ENCODE peak calls at places on chromosomes 3 and 15, in ten cellular contexts. P, O, T, Y, Z, F, D, G, K and U are unnamed samples.

GRCh38 chr3:127019449-127019848 is 36.5 kb downstream of the PLXNA1 start:
- DNase-seq in T (peak; percentile 71), K (no peak), P (no peak), Y (no peak), G (peak; percentile 46), O (no peak), Z (no peak), F (no peak), D (no peak), U (no peak)

GRCh38 chr15:58307313-58307961 is 124.4 kb upstream of the LIPC start:
- DNase-seq in K (no peak), O (no peak), T (peak; percentile 80), P (no peak), G (no peak), D (peak; percentile 57), Y (no peak), F (peak; percentile 42), Z (no peak), U (peak; percentile 70)

GRCh38 chr3:123137001-123137400 is 64.7 kb upstream of the SEC22A start:
- DNase-seq in Z (no peak), G (peak; percentile 46), P (no peak), Y (no peak), D (no peak), K (no peak), F (no peak), T (no peak), O (no peak), U (no peak)

GRCh38 chr15:96002890-96003859 is 327.3 kb upstream of the NR2F2 start:
- DNase-seq in P (no peak), Z (no peak), F (no peak), D (no peak), Y (no peak), G (no peak), T (no peak), K (no peak), O (no peak), U (no peak)

GRCh38 chr15:76996526-76997401 is 1.8 kb downstream of the PSTPIP1 start:
- DNase-seq in Z (peak; percentile 62), P (no peak), O (no peak), F (no peak), D (no peak), K (peak; percentile 50), T (peak; percentile 41), G (no peak), Y (no peak), U (no peak)

GRCh38 chr3:170634663-170635096 is 48.8 kb upstream of the SLC7A14 start:
- DNase-seq in F (no peak), Y (no peak), K (no peak), O (no peak), T (no peak), G (no peak), Z (no peak), P (no peak), D (no peak), U (no peak)

GRCh38 chr3:37320276-37320675 is 145.9 kb upstream of the LRRFIP2 start:
- DNase-seq in G (no peak), Y (no peak), T (no peak), O (no peak), F (no peak), P (no peak), K (no peak), Z (no peak), D (no peak), U (no peak)

GRCh38 chr15:62059108-62059817 is 984 bp downstream of the VPS13C start:
- DNase-seq in F (no peak), G (no peak), D (no peak), O (no peak), Z (no peak), K (no peak), P (no peak), T (peak; percentile 7), Y (no peak), U (no peak)

GRCh38 chr3:12288466-12289129 is at the start of gene PPARG:
- DNase-seq in P (peak; percentile 23), Z (peak; percentile 73), D (no peak), G (peak; percentile 67), Y (no peak), F (peak; percentile 33), T (peak; percentile 16), O (no peak), K (no peak), U (no peak)

GRCh38 chr3:184590795-184591194 is 29.2 kb downstream of the EPHB3 start:
- DNase-seq in G (no peak), T (no peak), D (peak; percentile 22), Y (no peak), O (no peak), Z (no peak), K (no peak), P (no peak), F (no peak), U (peak; percentile 64)

GRCh38 chr15:69755571-69756310 is 303.1 kb downstream of the RPLP1 start:
- DNase-seq in Y (no peak), P (no peak), D (peak; percentile 53), Z (no peak), G (no peak), K (peak; percentile 49), T (no peak), F (no peak), O (peak; percentile 67), U (no peak)

GRCh38 chr3:46903341-46904302 is 26.1 kb downstream of the PTH1R start:
- DNase-seq in T (peak; percentile 86), P (no peak), O (no peak), D (no peak), Y (no peak), G (peak; percentile 65), F (no peak), K (no peak), Z (peak; percentile 63), U (no peak)

GRCh38 chr15:82540984-82541431 is 751 bp upstream of the RPS17 start:
- DNase-seq in Y (no peak), D (no peak), P (no peak), F (peak; percentile 12), K (no peak), Z (peak; percentile 67), O (no peak), T (peak; percentile 32), G (peak; percentile 48), U (no peak)

GRCh38 chr3:160473233-160473632 is 23.6 kb upstream of the TRIM59 start:
- DNase-seq in P (no peak), Y (no peak), F (no peak), Z (no peak), D (no peak), G (no peak), T (peak; percentile 94), O (no peak), K (no peak), U (no peak)

GRCh38 chr15:26294062-26294689 is 431.0 kb upstream of the ATP10A start:
- DNase-seq in D (peak; percentile 54), P (peak; percentile 37), K (no peak), Z (no peak), T (no peak), Y (no peak), O (no peak), G (peak; percentile 85), F (peak; percentile 9), U (no peak)

GRCh38 chr15:34691024-34691423 is 63.8 kb downstream of the GJD2 start:
- DNase-seq in P (no peak), Z (no peak), O (no peak), T (peak; percentile 9), F (no peak), G (no peak), D (no peak), Y (no peak), K (no peak), U (no peak)

GRCh38 chr3:126128504-126129407 is 44.8 kb upstream of the SLC41A3 start:
- DNase-seq in Z (peak; percentile 54), F (no peak), G (no peak), T (no peak), Y (no peak), O (peak; percentile 74), K (no peak), P (peak; percentile 2), D (no peak), U (no peak)

GRCh38 chr15:86284630-86285029 is 205.0 kb downstream of the AGBL1 start:
- DNase-seq in G (peak; percentile 89), O (no peak), D (no peak), P (no peak), Y (no peak), K (no peak), F (no peak), Z (no peak), T (no peak), U (no peak)

GRCh38 chr3:60919296-60919695 is 332.0 kb downstream of the FHIT start:
- DNase-seq in K (no peak), Z (no peak), Y (no peak), F (no peak), G (no peak), D (no peak), O (no peak), P (no peak), T (no peak), U (no peak)

GRCh38 chr3:191358929-191359328 is 28.6 kb upstream of the UTS2B start:
- DNase-seq in G (peak; percentile 48), P (no peak), F (no peak), O (no peak), Y (no peak), K (no peak), D (no peak), Z (no peak), T (no peak), U (no peak)

GRCh38 chr3:11168881-11169805 is 14.8 kb downstream of the HRH1 start:
- DNase-seq in K (no peak), P (no peak), O (no peak), T (peak; percentile 77), Z (no peak), Y (no peak), D (no peak), F (no peak), G (no peak), U (no peak)

GRCh38 chr3:30680789-30681188 is 74.4 kb downstream of the TGFBR2 start:
- DNase-seq in F (peak; percentile 54), T (peak; percentile 26), Z (no peak), K (no peak), O (no peak), G (no peak), D (no peak), P (peak; percentile 42), Y (peak; percentile 93), U (no peak)

GRCh38 chr3:71785594-71786472 is 885 bp upstream of the PROK2 start:
- DNase-seq in T (no peak), G (peak; percentile 45), O (no peak), F (peak; percentile 15), K (no peak), D (no peak), Y (no peak), P (no peak), Z (no peak), U (no peak)

GRCh38 chr3:120448707-120449650 is 1.8 kb downstream of the FSTL1 start:
- DNase-seq in D (no peak), G (peak; percentile 96), Y (no peak), F (no peak), O (peak; percentile 86), Z (no peak), T (peak; percentile 95), K (no peak), P (peak; percentile 38), U (no peak)

GRCh38 chr15:49855917-49856637 is 235.2 kb downstream of the DTWD1 start:
- DNase-seq in K (no peak), Z (no peak), T (peak; percentile 98), F (no peak), P (no peak), D (no peak), G (no peak), O (no peak), Y (no peak), U (no peak)

GRCh38 chr15:71648095-71648494 is 162.3 kb upstream of the NR2E3 start:
- DNase-seq in K (no peak), P (no peak), Z (no peak), F (no peak), Y (no peak), O (peak; percentile 10), G (no peak), D (peak; percentile 67), T (no peak), U (peak; percentile 90)

GRCh38 chr15:28913171-28913765 is 27.5 kb downstream of the APBA2 start:
- DNase-seq in F (no peak), O (no peak), Z (peak; percentile 48), G (peak; percentile 32), Y (no peak), P (no peak), D (no peak), T (peak; percentile 45), K (no peak), U (peak; percentile 22)

GRCh38 chr3:175312766-175313165 is 453.6 kb downstream of the NAALADL2 start:
- DNase-seq in K (no peak), O (no peak), Y (no peak), G (no peak), P (no peak), D (no peak), T (peak; percentile 27), Z (no peak), F (no peak), U (no peak)